ENCODE peak calls at places on chromosomes 12 and 14, in six cellular contexts. F is tibial nerve, A is transverse colon, T is ovary, B is H1, Y is SK-N-SH. V is an unnamed sample.
A peak's percentile ranks its signal among the peaks of the same experiment; 100 is the strongest.

GRCh38 chr12:114166360-114166759 is 200.2 kb upstream of the RBM19 start:
- DNase-seq in F (no peak), A (no peak), T (no peak), B (peak; percentile 71), Y (peak; percentile 34), V (no peak)

GRCh38 chr12:106301241-106301610 is 1.3 kb upstream of the TCP11L2 start:
- DNase-seq in F (peak; percentile 29), A (no peak), T (no peak), B (no peak), Y (no peak), V (no peak)

GRCh38 chr12:51827925-51828818 is 20.3 kb downstream of the FIGNL2 start:
- DNase-seq in F (no peak), A (peak; percentile 68), T (no peak), B (no peak), Y (no peak), V (no peak)

GRCh38 chr14:96508900-96509299 is 6.7 kb downstream of the PAPOLA start:
- DNase-seq in F (no peak), A (no peak), T (no peak), B (no peak), Y (no peak), V (no peak)

GRCh38 chr12:108681317-108681716 is 47.6 kb upstream of the SELPLG start:
- DNase-seq in F (no peak), A (no peak), T (no peak), B (no peak), Y (no peak), V (no peak)

GRCh38 chr12:47079894-47080724 is at the start of gene AMIGO2:
- DNase-seq in F (peak; percentile 34), A (peak; percentile 36), T (peak; percentile 83), B (peak; percentile 72), Y (no peak), V (peak; percentile 52)

GRCh38 chr14:23828611-23829010 is 125.0 kb upstream of the DHRS4 start:
- DNase-seq in F (no peak), A (no peak), T (no peak), B (no peak), Y (no peak), V (no peak)

GRCh38 chr12:8145754-8146415 is 10.9 kb upstream of the ZNF705A start:
- DNase-seq in F (no peak), A (no peak), T (peak; percentile 21), B (peak; percentile 66), Y (no peak), V (peak; percentile 43)

GRCh38 chr14:104547998-104548700 is 31.4 kb upstream of the C14orf180 start:
- DNase-seq in F (no peak), A (no peak), T (peak; percentile 8), B (peak; percentile 10), Y (no peak), V (peak; percentile 9)

GRCh38 chr12:42763682-42764081 is 174.1 kb upstream of the PRICKLE1 start:
- DNase-seq in F (no peak), A (no peak), T (peak; percentile 16), B (no peak), Y (no peak), V (no peak)

GRCh38 chr12:19671695-19672094 is 232.4 kb downstream of the AEBP2 start:
- DNase-seq in F (no peak), A (no peak), T (no peak), B (no peak), Y (peak; percentile 54), V (no peak)

GRCh38 chr12:78431931-78432330 is 432.6 kb upstream of the SYT1 start:
- DNase-seq in F (no peak), A (no peak), T (no peak), B (no peak), Y (no peak), V (no peak)

GRCh38 chr12:49049566-49050224 is 10.9 kb downstream of the KMT2D start:
- DNase-seq in F (no peak), A (no peak), T (no peak), B (no peak), Y (no peak), V (peak; percentile 43)

GRCh38 chr12:117587646-117588287 is 226.3 kb upstream of the NOS1 start:
- DNase-seq in F (peak; percentile 52), A (peak; percentile 48), T (no peak), B (peak; percentile 89), Y (peak; percentile 61), V (peak; percentile 58)

GRCh38 chr12:108131035-108131434 is 1.9 kb downstream of the WSCD2 start:
- DNase-seq in F (no peak), A (no peak), T (no peak), B (no peak), Y (no peak), V (no peak)

GRCh38 chr12:81359736-81360135 is 281.9 kb downstream of the ACSS3 start:
- DNase-seq in F (no peak), A (no peak), T (no peak), B (no peak), Y (no peak), V (no peak)

GRCh38 chr12:25119020-25119419 is 75.9 kb downstream of the DNAI7 start:
- DNase-seq in F (no peak), A (no peak), T (no peak), B (no peak), Y (no peak), V (no peak)

DNA sequence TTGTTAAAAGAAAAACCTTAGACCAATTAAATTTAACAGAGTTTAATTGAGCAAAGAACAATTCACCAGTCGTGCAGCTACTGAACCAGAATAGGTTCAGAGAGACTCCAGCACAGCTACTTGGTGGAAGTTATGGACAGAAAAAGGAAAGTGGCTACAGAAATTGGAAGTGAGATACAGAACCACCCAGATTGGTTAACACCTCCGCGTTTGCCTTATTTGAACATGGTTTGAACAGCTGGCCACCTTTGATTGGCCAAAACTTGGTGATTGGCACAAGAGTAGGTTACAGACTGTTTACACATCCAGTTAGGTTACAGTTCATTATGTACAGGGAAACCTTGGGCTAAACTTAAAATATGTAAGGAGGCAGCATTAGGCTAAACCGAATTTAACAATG is 54.9 kb downstream of the SRGAP1 start:
- DNase-seq in F (no peak), A (no peak), T (no peak), B (no peak), Y (no peak), V (no peak)
- H3K27ac ChIP-seq in F (no peak overlapping the region), A (no peak overlapping the region), T (no peak overlapping the region), B (no peak overlapping the region), Y (no peak overlapping the region), V (no peak overlapping the region)

GRCh38 chr14:24937300-24937699 is 112.6 kb downstream of the STXBP6 start:
- DNase-seq in F (no peak), A (no peak), T (no peak), B (no peak), Y (no peak), V (no peak)
- TF ChIP-seq EP300 in F (no peak), A (no peak), T (no peak), B (no peak), Y (no peak), V (no peak)

GRCh38 chr12:110846615-110847566 is at the start of gene CCDC63:
- DNase-seq in F (peak; percentile 29), A (peak; percentile 60), T (no peak), B (peak; percentile 83), Y (peak; percentile 86), V (peak; percentile 91)
- TF ChIP-seq CTCF in F (no peak), A (peak; percentile 26), T (no peak), B (peak; percentile 41), Y (peak; percentile 45), V (peak; percentile 32)

DNA sequence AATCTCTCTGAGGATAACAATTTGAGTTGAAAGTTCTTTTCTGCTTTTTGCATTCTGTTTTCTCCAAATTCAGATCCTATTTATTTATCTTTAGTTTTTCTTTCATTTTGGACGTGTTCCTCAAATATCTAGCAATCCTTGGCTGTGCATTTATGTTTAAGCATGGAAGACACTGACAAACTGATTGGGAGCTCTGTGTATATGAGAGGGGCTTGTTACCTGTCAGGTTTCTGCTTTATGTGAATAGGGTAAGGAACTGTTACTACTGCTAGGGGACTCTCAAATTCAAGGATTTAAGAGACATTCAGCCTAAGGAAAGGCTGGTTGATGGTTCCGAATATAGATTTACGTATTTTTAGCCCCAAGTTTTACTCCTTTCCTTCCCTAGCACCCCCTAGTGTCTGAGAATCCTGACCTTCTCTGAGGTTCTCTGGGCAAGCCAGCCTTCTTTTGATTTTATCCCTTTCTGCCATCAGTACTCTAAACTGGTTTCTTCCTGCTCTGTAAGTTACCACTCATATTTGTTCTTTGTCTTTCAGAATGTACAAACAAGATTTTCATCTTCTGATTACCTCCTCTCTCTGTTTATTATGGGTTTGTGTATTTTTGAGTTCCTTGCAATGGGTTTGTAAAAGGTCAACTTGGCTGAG is 30.5 kb downstream of the YLPM1 start:
- DNase-seq in F (peak; percentile 12), A (no peak), T (no peak), B (no peak), Y (no peak), V (no peak)
- H3K27ac ChIP-seq in F (peak overlapping the region; percentile 46), A (no peak overlapping the region), T (no peak overlapping the region), B (no peak overlapping the region), Y (no peak overlapping the region), V (no peak overlapping the region)

GRCh38 chr14:64680013-64680674 is 24.1 kb upstream of the PLEKHG3 start:
- DNase-seq in F (no peak), A (peak; percentile 41), T (no peak), B (no peak), Y (no peak), V (no peak)
- TF ChIP-seq EP300 in F (no peak), A (no peak), T (no peak), B (no peak), Y (no peak), V (no peak)

DNA sequence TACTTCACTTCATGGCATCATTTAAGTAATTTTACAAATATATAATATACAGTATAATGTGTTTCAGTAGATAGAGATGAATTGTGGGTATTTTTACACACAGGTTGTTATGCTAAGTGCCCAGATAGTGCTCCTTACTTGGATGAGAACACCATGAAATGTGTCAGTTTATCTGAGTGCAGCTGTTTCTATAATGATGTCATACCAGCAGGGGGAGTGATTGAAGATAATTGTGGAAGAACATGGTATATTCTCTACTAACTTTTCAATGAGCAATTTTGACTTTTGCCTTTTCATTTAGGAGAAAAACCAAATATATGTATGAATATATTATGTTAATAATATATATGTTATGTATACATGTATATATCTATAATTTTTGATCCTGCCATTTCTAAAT is 221.6 kb downstream of the LRRK2 start:
- DNase-seq in F (no peak), A (no peak), T (no peak), B (no peak), Y (peak; percentile 24), V (no peak)
- TF ChIP-seq CTCF in F (no peak), A (no peak), T (no peak), B (peak; percentile 41), Y (peak; percentile 55), V (no peak)

DNA sequence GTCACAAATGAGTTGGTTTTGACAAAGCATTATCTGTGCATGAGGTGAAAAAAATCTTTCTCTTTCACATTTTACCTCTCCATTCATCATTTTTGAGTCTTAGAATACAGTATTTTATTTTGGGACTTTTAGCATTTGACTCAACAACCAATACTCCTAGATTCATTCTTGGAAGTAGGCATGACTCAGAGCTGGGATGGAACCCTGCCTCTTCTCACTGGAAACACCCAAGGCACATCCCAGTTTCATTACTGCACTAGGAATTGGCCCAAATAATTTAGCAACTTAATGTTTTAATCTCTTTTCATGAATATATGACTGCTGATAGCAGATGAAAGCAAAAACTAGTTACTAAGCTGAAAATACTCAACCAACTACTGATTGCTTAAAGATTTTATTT is 3.3 kb upstream of the PDZRN4 start:
- DNase-seq in F (no peak), A (no peak), T (no peak), B (no peak), Y (no peak), V (no peak)
- H3K27ac ChIP-seq in F (no peak overlapping the region), A (peak overlapping the region; percentile 86), T (no peak overlapping the region), B (no peak overlapping the region), Y (no peak overlapping the region), V (no peak overlapping the region)

GRCh38 chr12:123034022-123034541 is 53.6 kb downstream of the ARL6IP4 start:
- DNase-seq in F (no peak), A (no peak), T (no peak), B (no peak), Y (no peak), V (no peak)
- TF ChIP-seq EP300 in F (no peak), A (no peak), T (no peak), B (no peak), Y (no peak), V (no peak)